ENCODE peak calls at places on chromosomes 4 and X, in four cellular contexts. S is activated naive CD8-positive, alpha-beta T cell treated with anti-CD3 and anti-CD28 coated beads, Interleukin-2, amount 50 U/mL, for 24 hours; C is transverse colon; G is stimulated activated CD4-positive, alpha-beta T cell treated with anti-CD3 and anti-CD28 coated beads, Interleukin-2, amount 100 ng/mL, for 24 hours. D is an unnamed sample.

GRCh38 chrX:106707771-106708454 is 18.6 kb upstream of the RNF128 start:
- DNase-seq in S (no peak), C (no peak), G (no peak), D (no peak)

GRCh38 chr4:17468638-17469221 is 43.2 kb downstream of the QDPR start:
- DNase-seq in S (no peak), C (no peak), G (no peak), D (no peak)

GRCh38 chrX:123873956-123874355 is 14.1 kb downstream of the XIAP start:
- DNase-seq in S (no peak), C (no peak), G (no peak), D (no peak)

GRCh38 chr4:120873554-120873953 is 49.0 kb downstream of the PRDM5 start:
- DNase-seq in S (no peak), C (no peak), G (no peak), D (no peak)

GRCh38 chr4:140049924-140050681 is 103.9 kb downstream of the MAML3 start:
- DNase-seq in S (no peak), C (no peak), G (no peak), D (no peak)

GRCh38 chr4:184746532-184746870 is 12.6 kb upstream of the CENPU start:
- DNase-seq in S (no peak), C (no peak), G (no peak), D (peak)

GRCh38 chr4:37749398-37749988 is 63.3 kb upstream of the RELL1 start:
- DNase-seq in S (no peak), C (no peak), G (no peak), D (no peak)

GRCh38 chr4:155305619-155306018 is 71.1 kb downstream of the MAP9 start:
- DNase-seq in S (no peak), C (no peak), G (no peak), D (no peak)

GRCh38 chr4:185573651-185574199 is 38.4 kb upstream of the PDLIM3 start:
- DNase-seq in S (no peak), C (no peak), G (no peak), D (peak)

GRCh38 chr4:37317104-37317643 is 72.6 kb downstream of the NWD2 start:
- DNase-seq in S (no peak), C (no peak), G (no peak), D (no peak)

GRCh38 chr4:1418494-1419285 is 12.4 kb upstream of the NKX1-1 start:
- DNase-seq in S (no peak), C (no peak), G (peak), D (no peak)

GRCh38 chr4:13876151-13876550 is 248.6 kb upstream of the BOD1L1 start:
- DNase-seq in S (no peak), C (no peak), G (no peak), D (no peak)

GRCh38 chrX:40471965-40472648 is 108.7 kb upstream of the ATP6AP2 start:
- DNase-seq in S (peak), C (peak), G (peak), D (peak)

GRCh38 chr4:173529505-173530325 is at the start of gene HAND2:
- DNase-seq in S (no peak), C (peak), G (no peak), D (no peak)

GRCh38 chr4:27062256-27062655 is 201.6 kb downstream of the STIM2 start:
- DNase-seq in S (no peak), C (no peak), G (no peak), D (no peak)

GRCh38 chr4:179040259-179040658 is 1598.0 kb upstream of the AGA start:
- DNase-seq in S (no peak), C (no peak), G (no peak), D (no peak)

GRCh38 chr4:153040677-153041076 is 104.6 kb downstream of the FHDC1 start:
- DNase-seq in S (no peak), C (no peak), G (no peak), D (no peak)

GRCh38 chrX:21740329-21741274 is 17.3 kb downstream of the SMPX start:
- DNase-seq in S (no peak), C (peak), G (no peak), D (peak)

GRCh38 chr4:88215351-88215750 is 56.9 kb upstream of the ABCG2 start:
- DNase-seq in S (no peak), C (no peak), G (no peak), D (no peak)

GRCh38 chr4:7124643-7125442 is 57.0 kb upstream of the GRPEL1 start:
- DNase-seq in S (no peak), C (peak), G (no peak), D (no peak)

D was measured in T47D.